ENCODE peak calls at places on chromosomes 13 and 19, in seven cellular contexts. One of them, this sample, is unnamed.

GRCh38 chr13:65339236-65339635 is 1890.9 kb downstream of the PCDH9 start:
- DNase-seq in cardiac muscle cell: no peak
- DNase-seq in GDM1: no peak
- DNase-seq in nucleus accumbens: no peak
- DNase-seq in HuH-7.5: no peak
- DNase-seq in IMR-90: peak; percentile 59
- DNase-seq in activated CD4-positive, CD25-positive, alpha-beta regulatory T cell treated with anti-CD3 and anti-CD28 coated beads, Interleukin-2, amount 50 U/mL, for 16 hours: no peak
- DNase-seq in this sample: no peak

GRCh38 chr19:41882568-41883462 is at the start of gene ARHGEF1:
- DNase-seq in cardiac muscle cell: peak; percentile 40
- DNase-seq in GDM1: peak; percentile 53
- DNase-seq in nucleus accumbens: no peak
- DNase-seq in HuH-7.5: peak; percentile 78
- DNase-seq in IMR-90: no peak
- DNase-seq in activated CD4-positive, CD25-positive, alpha-beta regulatory T cell treated with anti-CD3 and anti-CD28 coated beads, Interleukin-2, amount 50 U/mL, for 16 hours: peak; percentile 27
- DNase-seq in this sample: no peak

GRCh38 chr19:36041831-36042230 is 9.2 kb upstream of the CLIP3 start:
- DNase-seq in cardiac muscle cell: peak; percentile 97
- DNase-seq in GDM1: no peak
- DNase-seq in nucleus accumbens: peak; percentile 15
- DNase-seq in HuH-7.5: peak; percentile 51
- DNase-seq in IMR-90: peak; percentile 82
- DNase-seq in activated CD4-positive, CD25-positive, alpha-beta regulatory T cell treated with anti-CD3 and anti-CD28 coated beads, Interleukin-2, amount 50 U/mL, for 16 hours: no peak
- DNase-seq in this sample: no peak

GRCh38 chr13:69425235-69425634 is 682.4 kb upstream of the ATXN8OS start:
- DNase-seq in cardiac muscle cell: no peak
- DNase-seq in GDM1: no peak
- DNase-seq in nucleus accumbens: no peak
- DNase-seq in HuH-7.5: no peak
- DNase-seq in IMR-90: no peak
- DNase-seq in activated CD4-positive, CD25-positive, alpha-beta regulatory T cell treated with anti-CD3 and anti-CD28 coated beads, Interleukin-2, amount 50 U/mL, for 16 hours: no peak
- DNase-seq in this sample: no peak

GRCh38 chr13:100203696-100204367 is 114.9 kb downstream of the PCCA start:
- DNase-seq in cardiac muscle cell: peak; percentile 58
- DNase-seq in GDM1: no peak
- DNase-seq in nucleus accumbens: no peak
- DNase-seq in HuH-7.5: no peak
- DNase-seq in IMR-90: peak; percentile 78
- DNase-seq in activated CD4-positive, CD25-positive, alpha-beta regulatory T cell treated with anti-CD3 and anti-CD28 coated beads, Interleukin-2, amount 50 U/mL, for 16 hours: no peak
- DNase-seq in this sample: no peak

GRCh38 chr13:79662882-79663281 is 181.9 kb downstream of the NDFIP2 start:
- DNase-seq in cardiac muscle cell: peak; percentile 18
- DNase-seq in GDM1: no peak
- DNase-seq in nucleus accumbens: no peak
- DNase-seq in HuH-7.5: no peak
- DNase-seq in IMR-90: no peak
- DNase-seq in activated CD4-positive, CD25-positive, alpha-beta regulatory T cell treated with anti-CD3 and anti-CD28 coated beads, Interleukin-2, amount 50 U/mL, for 16 hours: no peak
- DNase-seq in this sample: peak; percentile 30

GRCh38 chr19:46384396-46384795 is 29.0 kb downstream of the CCDC8 start:
- DNase-seq in cardiac muscle cell: no peak
- DNase-seq in GDM1: no peak
- DNase-seq in nucleus accumbens: no peak
- DNase-seq in HuH-7.5: no peak
- DNase-seq in IMR-90: no peak
- DNase-seq in activated CD4-positive, CD25-positive, alpha-beta regulatory T cell treated with anti-CD3 and anti-CD28 coated beads, Interleukin-2, amount 50 U/mL, for 16 hours: no peak
- DNase-seq in this sample: peak; percentile 28

GRCh38 chr19:16095071-16095571 is 16.6 kb upstream of the RAB8A start:
- DNase-seq in cardiac muscle cell: no peak
- DNase-seq in GDM1: no peak
- DNase-seq in nucleus accumbens: no peak
- DNase-seq in HuH-7.5: no peak
- DNase-seq in IMR-90: no peak
- DNase-seq in activated CD4-positive, CD25-positive, alpha-beta regulatory T cell treated with anti-CD3 and anti-CD28 coated beads, Interleukin-2, amount 50 U/mL, for 16 hours: no peak
- DNase-seq in this sample: no peak

GRCh38 chr13:110307697-110308376 is 753 bp downstream of the COL4A2 start:
- DNase-seq in cardiac muscle cell: peak; percentile 56
- DNase-seq in GDM1: no peak
- DNase-seq in nucleus accumbens: no peak
- DNase-seq in HuH-7.5: no peak
- DNase-seq in IMR-90: peak; percentile 59
- DNase-seq in activated CD4-positive, CD25-positive, alpha-beta regulatory T cell treated with anti-CD3 and anti-CD28 coated beads, Interleukin-2, amount 50 U/mL, for 16 hours: no peak
- DNase-seq in this sample: no peak

GRCh38 chr13:88411696-88412095 is 740.5 kb downstream of the SLITRK5 start:
- DNase-seq in cardiac muscle cell: no peak
- DNase-seq in GDM1: no peak
- DNase-seq in nucleus accumbens: peak; percentile 6
- DNase-seq in HuH-7.5: no peak
- DNase-seq in IMR-90: no peak
- DNase-seq in activated CD4-positive, CD25-positive, alpha-beta regulatory T cell treated with anti-CD3 and anti-CD28 coated beads, Interleukin-2, amount 50 U/mL, for 16 hours: no peak
- DNase-seq in this sample: no peak

GRCh38 chr19:4547303-4548237 is 7.7 kb upstream of the LRG1 start:
- DNase-seq in cardiac muscle cell: peak; percentile 23
- DNase-seq in GDM1: no peak
- DNase-seq in nucleus accumbens: no peak
- DNase-seq in HuH-7.5: no peak
- DNase-seq in IMR-90: no peak
- DNase-seq in activated CD4-positive, CD25-positive, alpha-beta regulatory T cell treated with anti-CD3 and anti-CD28 coated beads, Interleukin-2, amount 50 U/mL, for 16 hours: no peak
- DNase-seq in this sample: no peak

This sample was measured in dorsolateral prefrontal cortex.